ENCODE peak calls at places on chromosomes 6 and 20, in four cellular contexts. Q, Z, B and E are unnamed samples.

GRCh38 chr20:32244150-32244823 is 33.2 kb upstream of the KIF3B start:
- ATAC-seq in Q (no peak), Z (no peak), B (no peak), E (no peak)

GRCh38 chr6:167119680-167120556 is 3.0 kb upstream of the CCR6 start:
- ATAC-seq in Q (no peak), Z (no peak), B (peak; percentile 47), E (peak; percentile 37)

GRCh38 chr6:37987008-37987407 is 167.5 kb downstream of the ZFAND3 start:
- ATAC-seq in Q (no peak), Z (no peak), B (peak; percentile 86), E (peak; percentile 84)

GRCh38 chr6:138562691-138563090 is 63.4 kb upstream of the NHSL1 start:
- ATAC-seq in Q (no peak), Z (no peak), B (no peak), E (no peak)

GRCh38 chr6:134529921-134530320 is 212.0 kb upstream of the SGK1 start:
- ATAC-seq in Q (no peak), Z (no peak), B (no peak), E (peak; percentile 28)

GRCh38 chr6:2502096-2502997 is 248.4 kb downstream of the MYLK4 start:
- ATAC-seq in Q (no peak), Z (no peak), B (no peak), E (no peak)

GRCh38 chr6:36052092-36052491 is 24.5 kb downstream of the MAPK14 start:
- ATAC-seq in Q (no peak), Z (no peak), B (no peak), E (no peak)

GRCh38 chr20:1687053-1687452 is 29.5 kb upstream of the SIRPG start:
- ATAC-seq in Q (no peak), Z (no peak), B (no peak), E (no peak)

GRCh38 chr20:1417273-1417672 is 24.4 kb upstream of the FKBP1A start:
- ATAC-seq in Q (no peak), Z (no peak), B (no peak), E (no peak)

GRCh38 chr6:166325383-166326042 is 16.8 kb downstream of the SFT2D1 start:
- ATAC-seq in Q (no peak), Z (no peak), B (no peak), E (no peak)

GRCh38 chr20:39066464-39066863 is 104.3 kb downstream of the DHX35 start:
- ATAC-seq in Q (no peak), Z (no peak), B (no peak), E (no peak)

GRCh38 chr6:47064274-47064673 is 22.1 kb upstream of the ADGRF1 start:
- ATAC-seq in Q (no peak), Z (no peak), B (no peak), E (no peak)

GRCh38 chr6:122571888-122572287 is 38.3 kb upstream of the PKIB start:
- ATAC-seq in Q (no peak), Z (no peak), B (no peak), E (no peak)

GRCh38 chr20:20000223-20000968 is 16.8 kb upstream of the NAA20 start:
- ATAC-seq in Q (no peak), Z (no peak), B (no peak), E (no peak)

GRCh38 chr6:96990462-96990861 is 65.9 kb downstream of the KLHL32 start:
- ATAC-seq in Q (no peak), Z (no peak), B (no peak), E (no peak)

GRCh38 chr6:105087571-105088211 is 92.1 kb downstream of the POPDC3 start:
- ATAC-seq in Q (no peak), Z (peak; percentile 61), B (peak; percentile 38), E (peak; percentile 55)

GRCh38 chr6:1049900-1050299 is 262.0 kb upstream of the FOXQ1 start:
- ATAC-seq in Q (peak; percentile 90), Z (no peak), B (no peak), E (no peak)

GRCh38 chr20:5844063-5844681 is 94.0 kb downstream of the SHLD1 start:
- ATAC-seq in Q (no peak), Z (no peak), B (peak; percentile 98), E (peak; percentile 89)

GRCh38 chr20:9852566-9852965 is 13.7 kb upstream of the PAK5 start:
- ATAC-seq in Q (no peak), Z (no peak), B (no peak), E (no peak)

GRCh38 chr6:130994319-130995097 is 68.5 kb downstream of the EPB41L2 start:
- ATAC-seq in Q (no peak), Z (no peak), B (no peak), E (no peak)

GRCh38 chr6:27651371-27651732 is 178.4 kb upstream of the ZNF184 start:
- ATAC-seq in Q (no peak), Z (no peak), B (no peak), E (no peak)

GRCh38 chr20:19566226-19566960 is 191.7 kb upstream of the RIN2 start:
- ATAC-seq in Q (no peak), Z (no peak), B (peak; percentile 40), E (no peak)

GRCh38 chr20:50982372-50982771 is 23.8 kb downstream of the MOCS3 start:
- ATAC-seq in Q (no peak), Z (no peak), B (no peak), E (no peak)

GRCh38 chr6:145630598-145630997 is 104.7 kb downstream of the EPM2A start:
- ATAC-seq in Q (no peak), Z (no peak), B (no peak), E (no peak)

GRCh38 chr20:19347943-19348456 is 135.6 kb downstream of the SLC24A3 start:
- ATAC-seq in Q (no peak), Z (no peak), B (peak; percentile 73), E (no peak)

GRCh38 chr20:23049933-23050838 is 714 bp upstream of the THBD start:
- ATAC-seq in Q (no peak), Z (peak; percentile 5), B (no peak), E (no peak)